ENCODE peak calls at places on chromosome 1, in seven cellular contexts. R, H, A, L, F, Q and S are unnamed samples.
A peak's percentile ranks its signal among the peaks of the same experiment; 100 is the strongest.

GRCh38 chr1:116178837-116179236 is 67.6 kb downstream of the MAB21L3 start:
- DNase-seq in F (no peak), Q (no peak), A (no peak), R (no peak), H (no peak), L (no peak), S (no peak)

GRCh38 chr1:18866314-18866713 is 6.9 kb upstream of the TAS1R2 start:
- DNase-seq in Q (no peak), R (no peak), F (peak; percentile 68), L (no peak), A (no peak), H (no peak), S (no peak)

GRCh38 chr1:167052389-167052788 is 37.8 kb downstream of the GPA33 start:
- DNase-seq in H (peak; percentile 57), L (no peak), Q (no peak), R (no peak), A (no peak), F (no peak), S (no peak)

GRCh38 chr1:154213274-154213673 is 7.1 kb upstream of the CFAP141 start:
- DNase-seq in F (no peak), L (peak; percentile 44), A (no peak), Q (no peak), R (no peak), H (no peak), S (no peak)

GRCh38 chr1:28580706-28581530 is 11.1 kb upstream of the RAB42 start:
- DNase-seq in A (peak; percentile 14), R (no peak), H (peak; percentile 56), F (peak; percentile 46), Q (no peak), L (peak; percentile 30), S (peak; percentile 49)

GRCh38 chr1:221948459-221948858 is 206.6 kb upstream of the DUSP10 start:
- DNase-seq in H (no peak), L (no peak), F (no peak), R (no peak), A (no peak), Q (no peak), S (no peak)

GRCh38 chr1:109539676-109540075 is at the start of gene GPR61:
- DNase-seq in R (no peak), A (no peak), Q (peak; percentile 46), H (no peak), F (no peak), L (no peak), S (no peak)

GRCh38 chr1:208857471-208857870 is 613.3 kb upstream of the PLXNA2 start:
- DNase-seq in R (no peak), F (no peak), A (no peak), L (no peak), Q (no peak), H (no peak), S (no peak)

GRCh38 chr1:33854091-33854490 is 9.8 kb upstream of the HMGB4 start:
- DNase-seq in A (no peak), F (no peak), R (no peak), H (no peak), Q (no peak), L (no peak), S (no peak)

GRCh38 chr1:229015791-229016190 is 255.1 kb upstream of the RAB4A start:
- DNase-seq in R (no peak), L (no peak), Q (no peak), F (no peak), H (no peak), A (no peak), S (no peak)

GRCh38 chr1:46506470-46507219 is 17.0 kb downstream of the DMBX1 start:
- DNase-seq in A (no peak), F (no peak), H (no peak), L (no peak), R (no peak), Q (no peak), S (no peak)

GRCh38 chr1:31040038-31040437 is 25.5 kb downstream of the PUM1 start:
- DNase-seq in L (no peak), Q (no peak), R (no peak), F (no peak), A (no peak), H (no peak), S (no peak)

GRCh38 chr1:9801909-9802308 is 21.9 kb downstream of the CLSTN1 start:
- DNase-seq in L (no peak), H (no peak), A (no peak), Q (no peak), F (no peak), R (no peak), S (no peak)

GRCh38 chr1:245797592-245798366 is 643.0 kb downstream of the KIF26B start:
- DNase-seq in R (no peak), Q (no peak), F (no peak), L (no peak), A (no peak), H (peak; percentile 57), S (no peak)

GRCh38 chr1:33298623-33299277 is 22.1 kb downstream of the A3GALT2 start:
- DNase-seq in Q (peak; percentile 60), A (peak; percentile 25), H (peak; percentile 67), R (peak; percentile 90), L (peak; percentile 60), F (peak; percentile 62), S (peak; percentile 89)

GRCh38 chr1:119351997-119352396 is 16.6 kb upstream of the HAO2 start:
- DNase-seq in R (no peak), L (no peak), H (no peak), F (no peak), A (no peak), Q (no peak), S (no peak)

GRCh38 chr1:187042538-187042937 is 213.8 kb downstream of the PLA2G4A start:
- DNase-seq in H (no peak), Q (no peak), R (no peak), L (no peak), F (no peak), A (no peak), S (no peak)

GRCh38 chr1:40059292-40059959 is 18.9 kb downstream of the CAP1 start:
- DNase-seq in H (no peak), R (no peak), A (no peak), F (no peak), L (peak; percentile 30), Q (no peak), S (no peak)

GRCh38 chr1:230643887-230644286 is 1.6 kb downstream of the COG2 start:
- DNase-seq in R (no peak), L (no peak), A (no peak), H (no peak), F (no peak), Q (no peak), S (no peak)

GRCh38 chr1:27577504-27578188 is 26.3 kb downstream of the AHDC1 start:
- DNase-seq in H (no peak), Q (no peak), L (no peak), A (no peak), F (no peak), R (peak; percentile 84), S (no peak)

GRCh38 chr1:47448462-47449233 is 10.8 kb downstream of the FOXD2 start:
- DNase-seq in R (no peak), Q (no peak), A (no peak), F (no peak), H (peak; percentile 34), L (no peak), S (no peak)

GRCh38 chr1:96641292-96641691 is 80.3 kb upstream of the PTBP2 start:
- DNase-seq in Q (no peak), F (no peak), A (no peak), R (no peak), H (no peak), L (peak; percentile 39), S (peak; percentile 43)

GRCh38 chr1:77175230-77175844 is 43.9 kb downstream of the PIGK start:
- DNase-seq in A (no peak), R (no peak), L (no peak), F (no peak), Q (no peak), H (peak; percentile 39), S (no peak)

GRCh38 chr1:214220891-214221290 is 60.1 kb upstream of the SMYD2 start:
- DNase-seq in A (no peak), H (peak; percentile 69), R (no peak), Q (no peak), L (no peak), F (no peak), S (no peak)

GRCh38 chr1:119653839-119654170 is 5.7 kb upstream of the ZNF697 start:
- DNase-seq in R (no peak), H (no peak), A (no peak), L (no peak), F (no peak), Q (no peak), S (peak; percentile 48)